ENCODE peak calls at places on chromosomes 2 and 18, in five cellular contexts. N is GM23338, H is neural progenitor cell, L is HCT116, Q is MM.1S. O is an unnamed sample.

GRCh38 chr2:43340066-43340465 is 113.7 kb upstream of the ZFP36L2 start:
- DNase-seq in N (no peak), H (no peak), L (no peak), Q (no peak), O (no peak)

GRCh38 chr2:36613801-36614200 is 15.8 kb upstream of the FEZ2 start:
- DNase-seq in N (no peak), H (no peak), L (no peak), Q (no peak), O (no peak)

GRCh38 chr2:59585657-59586056 is 967.8 kb downstream of the BCL11A start:
- DNase-seq in N (no peak), H (peak; percentile 18), L (no peak), Q (no peak), O (peak; percentile 13)

GRCh38 chr2:206693399-206694137 is 24.6 kb downstream of the DYTN start:
- DNase-seq in N (peak; percentile 88), H (peak; percentile 72), L (peak; percentile 75), Q (peak; percentile 70), O (peak; percentile 68)

GRCh38 chr2:232854082-232854481 is 16.0 kb upstream of the SNORC start:
- DNase-seq in N (no peak), H (no peak), L (peak; percentile 78), Q (no peak), O (peak; percentile 42)

GRCh38 chr2:130375291-130376266 is 19.7 kb downstream of the PTPN18 start:
- DNase-seq in N (no peak), H (no peak), L (no peak), Q (no peak), O (no peak)

GRCh38 chr2:238645095-238645494 is 202.8 kb upstream of the TWIST2 start:
- DNase-seq in N (no peak), H (no peak), L (no peak), Q (no peak), O (no peak)

GRCh38 chr2:191311627-191312026 is 66.4 kb downstream of the MYO1B start:
- DNase-seq in N (no peak), H (no peak), L (peak; percentile 72), Q (no peak), O (peak; percentile 50)

GRCh38 chr2:5758346-5758745 is 66.2 kb downstream of the SOX11 start:
- DNase-seq in N (no peak), H (no peak), L (no peak), Q (no peak), O (no peak)

GRCh38 chr2:61460168-61460567 is 10.7 kb downstream of the USP34 start:
- DNase-seq in N (no peak), H (no peak), L (no peak), Q (no peak), O (no peak)

GRCh38 chr2:218166791-218167190 is at the start of gene CXCR1:
- DNase-seq in N (no peak), H (no peak), L (no peak), Q (peak; percentile 67), O (no peak)

GRCh38 chr2:108971661-108972566 is 17.1 kb downstream of the EDAR start:
- DNase-seq in N (no peak), H (no peak), L (peak; percentile 78), Q (no peak), O (no peak)

GRCh38 chr2:893311-893710 is 57.3 kb upstream of the SNTG2 start:
- DNase-seq in N (peak; percentile 92), H (peak; percentile 58), L (peak; percentile 77), Q (no peak), O (peak; percentile 68)

GRCh38 chr2:195756218-195756941 is 99.4 kb downstream of the SLC39A10 start:
- DNase-seq in N (no peak), H (no peak), L (peak; percentile 44), Q (no peak), O (no peak)

GRCh38 chr2:74474481-74474880 is 2.0 kb upstream of the MRPL53 start:
- DNase-seq in N (no peak), H (no peak), L (no peak), Q (no peak), O (peak; percentile 1)

GRCh38 chr2:74472086-74472944 is at the start of gene MRPL53:
- DNase-seq in N (peak; percentile 98), H (peak; percentile 96), L (peak; percentile 89), Q (peak; percentile 96), O (peak; percentile 93)

GRCh38 chr2:74474899-74475298 is 2.4 kb upstream of the MRPL53 start:
- DNase-seq in N (peak; percentile 70), H (peak; percentile 32), L (no peak), Q (no peak), O (peak; percentile 8)

GRCh38 chr2:74472945-74473258 is 422 bp upstream of the MRPL53 start:
- DNase-seq in N (no peak), H (no peak), L (no peak), Q (no peak), O (no peak)

DNA sequence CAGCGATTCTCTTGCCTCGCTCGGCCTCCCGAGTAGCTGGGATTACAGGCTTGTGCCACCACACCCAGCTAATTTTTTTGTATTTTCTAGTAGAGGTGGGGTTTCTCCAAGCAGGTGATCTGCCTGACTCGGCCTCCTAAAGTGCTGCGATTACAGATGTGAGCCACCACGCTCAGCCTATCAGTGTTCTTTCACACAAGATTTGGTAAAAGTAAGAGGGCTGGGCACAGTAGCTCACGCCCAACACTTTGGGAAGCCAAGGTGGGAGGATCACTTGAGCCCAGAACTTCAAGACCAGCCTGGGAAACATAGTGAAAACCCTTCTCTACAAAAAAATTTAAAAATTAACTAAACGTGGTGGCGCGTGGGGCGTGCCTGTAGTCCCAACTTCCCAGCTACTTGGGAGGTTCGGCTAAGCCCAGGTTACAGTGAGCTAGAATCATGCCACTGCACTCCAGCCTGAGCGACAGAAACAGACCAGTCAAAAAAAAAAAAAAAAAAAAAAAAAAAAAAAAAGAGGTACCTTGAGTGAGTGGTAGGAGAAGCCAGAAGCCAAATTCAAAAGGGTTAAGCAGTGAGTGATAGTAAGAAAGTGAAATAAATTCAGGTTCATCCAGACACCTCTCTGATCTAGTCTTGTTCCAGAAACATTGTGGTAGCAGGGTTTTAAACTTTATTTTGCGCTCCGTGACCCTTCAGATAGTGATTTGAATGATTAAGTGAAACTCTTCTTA is 981 bp downstream of the MRPL53 start:
- DNase-seq in N (no peak), H (no peak), L (no peak), Q (no peak), O (no peak)
- H2AFZ ChIP-seq in N (peak overlapping the region; percentile 72), H (no peak overlapping the region), L (no peak overlapping the region), Q (peak overlapping the region; percentile 93), O (peak overlapping the region; percentile 96)

GRCh38 chr2:95042472-95043271 is 17.2 kb downstream of the MAL start:
- DNase-seq in N (no peak), H (no peak), L (no peak), Q (no peak), O (no peak)

GRCh38 chr2:95041060-95041823 is 15.7 kb downstream of the MAL start:
- DNase-seq in N (no peak), H (no peak), L (no peak), Q (no peak), O (no peak)

GRCh38 chr2:95041824-95042442 is 16.4 kb downstream of the MAL start:
- DNase-seq in N (no peak), H (no peak), L (no peak), Q (no peak), O (no peak)

GRCh38 chr2:95044598-95044997 is 19.1 kb downstream of the MAL start:
- DNase-seq in N (no peak), H (no peak), L (no peak), Q (no peak), O (no peak)

DNA sequence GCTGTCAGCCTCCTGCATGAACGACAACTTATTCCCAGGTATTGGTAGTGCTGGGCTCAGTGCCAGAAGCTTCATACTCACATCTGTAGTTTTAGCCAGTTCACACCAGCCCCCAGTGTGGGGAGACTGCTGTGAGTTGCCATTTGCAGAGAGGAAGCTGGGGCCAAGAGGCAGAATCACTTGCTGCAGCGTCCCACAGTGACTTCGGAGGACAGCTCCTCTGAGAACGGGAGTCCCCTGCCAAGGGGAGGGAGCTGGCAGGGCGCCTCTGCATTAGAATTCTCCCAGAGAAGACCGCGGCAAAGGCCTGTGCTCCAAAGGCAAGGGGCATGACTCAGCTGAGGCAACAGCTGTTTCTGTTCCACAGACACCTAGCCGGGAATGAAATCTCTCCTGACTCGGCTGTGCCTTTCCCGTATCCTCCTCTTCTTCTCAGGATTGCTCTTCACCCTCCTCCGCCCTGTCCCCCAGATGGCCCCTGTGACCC is 17.8 kb downstream of the MAL start:
- DNase-seq in N (no peak), H (no peak), L (no peak), Q (no peak), O (peak; percentile 23)
- TF ChIP-seq EZH2phosphoT487 in N (no peak), H (no peak), L (no peak), Q (no peak), O (no peak)

DNA sequence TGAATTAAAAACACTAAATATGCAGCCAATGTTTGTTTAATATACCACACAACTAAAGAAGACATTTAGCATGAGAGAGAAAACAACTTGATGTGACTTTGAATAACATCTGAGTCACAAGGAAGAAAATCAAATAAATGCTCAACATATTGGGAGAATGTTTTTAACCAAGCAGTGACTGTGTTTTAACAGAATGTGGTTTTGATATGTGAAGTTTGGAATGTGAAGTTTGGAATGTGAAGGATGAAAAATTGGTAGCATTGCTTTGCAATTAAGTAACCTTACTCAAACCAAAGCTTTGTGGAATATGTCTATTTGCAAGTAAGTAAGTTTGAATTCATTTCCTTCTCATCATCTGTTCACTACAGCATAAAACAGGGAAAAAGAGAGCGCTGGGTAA is 128.2 kb upstream of the DNAJC10 start:
- DNase-seq in N (no peak), H (no peak), L (no peak), Q (no peak), O (no peak)
- H2AFZ ChIP-seq in N (peak overlapping the region; percentile 24), H (peak overlapping the region; percentile 1), L (peak overlapping the region; percentile 60), Q (no peak overlapping the region), O (no peak overlapping the region)

DNA sequence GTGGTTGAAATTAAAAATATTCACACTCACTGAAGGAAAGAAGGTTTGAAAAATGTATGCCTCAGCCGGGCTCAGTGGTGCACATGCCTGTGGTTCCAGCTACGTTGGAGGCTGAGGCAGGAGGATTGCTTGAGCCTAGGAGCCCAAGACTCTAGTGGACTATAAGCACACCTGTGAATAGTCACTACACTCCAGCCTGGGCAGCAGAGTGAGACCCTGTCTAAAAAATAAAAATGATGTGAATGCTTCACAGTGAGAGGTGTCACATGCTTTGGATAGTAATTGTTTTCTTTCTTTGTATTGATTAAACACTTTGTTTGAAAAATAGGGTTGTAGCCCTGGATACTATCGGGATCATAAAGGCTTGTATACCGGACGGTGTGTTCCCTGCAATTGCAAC is 138.6 kb upstream of the TTC39C start:
- DNase-seq in N (no peak), H (no peak), L (no peak), Q (no peak), O (no peak)
- TF ChIP-seq EZH2phosphoT487 in N (no peak), H (no peak), L (no peak), Q (no peak), O (no peak)

GRCh38 chr2:25341031-25341727 is 546 bp downstream of the DNMT3A start:
- DNase-seq in N (no peak), H (no peak), L (no peak), Q (peak; percentile 30), O (peak; percentile 67)
- H2AFZ ChIP-seq in N (no peak overlapping the region), H (no peak overlapping the region), L (no peak overlapping the region), Q (no peak overlapping the region), O (no peak overlapping the region)

GRCh38 chr2:240426797-240427721 is 8.4 kb upstream of the GPC1 start:
- DNase-seq in N (no peak), H (no peak), L (no peak), Q (peak; percentile 55), O (peak; percentile 75)
- TF ChIP-seq EZH2phosphoT487 in N (no peak), H (no peak), L (no peak), Q (no peak), O (no peak)

GRCh38 chr18:74947875-74948274 is 261.1 kb downstream of the PTGR3 start:
- DNase-seq in N (peak; percentile 49), H (peak; percentile 12), L (no peak), Q (no peak), O (no peak)
- H2AFZ ChIP-seq in N (peak overlapping the region; percentile 49), H (peak overlapping the region; percentile 78), L (no peak overlapping the region), Q (no peak overlapping the region), O (no peak overlapping the region)